ENCODE peak calls at places on chromosomes 6 and 20, in nine cellular contexts. D, K, I, B, Y, T, N, G and L are unnamed samples.

GRCh38 chr20:18466574-18466893 is 296 bp downstream of the DZANK1 start:
- DNase-seq in D (no peak), K (no peak), I (no peak), B (no peak), Y (no peak), T (no peak), N (no peak), G (no peak), L (no peak)

GRCh38 chr6:82954351-82954750 is 111.3 kb downstream of the UBE3D start:
- DNase-seq in D (no peak), K (no peak), I (no peak), B (no peak), Y (no peak), T (no peak), N (no peak), G (no peak), L (no peak)

GRCh38 chr6:28490191-28490890 is 25.3 kb downstream of the GPX6 start:
- DNase-seq in D (no peak), K (no peak), I (no peak), B (peak; percentile 35), Y (no peak), T (no peak), N (no peak), G (no peak), L (no peak)

GRCh38 chr6:3190056-3190455 is 32.7 kb upstream of the TUBB2A start:
- DNase-seq in D (no peak), K (no peak), I (no peak), B (no peak), Y (no peak), T (no peak), N (no peak), G (no peak), L (no peak)

GRCh38 chr20:36481380-36482043 is 59.8 kb upstream of the MYL9 start:
- DNase-seq in D (no peak), K (no peak), I (no peak), B (no peak), Y (no peak), T (no peak), N (no peak), G (no peak), L (no peak)

GRCh38 chr6:148700047-148700712 is 46.6 kb upstream of the UST start:
- DNase-seq in D (no peak), K (no peak), I (no peak), B (no peak), Y (no peak), T (no peak), N (peak; percentile 21), G (no peak), L (no peak)

GRCh38 chr6:144690659-144691058 is 405.5 kb downstream of the UTRN start:
- DNase-seq in D (no peak), K (no peak), I (no peak), B (no peak), Y (no peak), T (no peak), N (no peak), G (no peak), L (no peak)

GRCh38 chr6:498795-499231 is 107.3 kb downstream of the IRF4 start:
- DNase-seq in D (no peak), K (no peak), I (peak; percentile 18), B (no peak), Y (no peak), T (no peak), N (peak; percentile 82), G (no peak), L (no peak)

GRCh38 chr6:164095056-164095455 is 680.5 kb downstream of the QKI start:
- DNase-seq in D (no peak), K (no peak), I (no peak), B (no peak), Y (no peak), T (no peak), N (no peak), G (no peak), L (no peak)

GRCh38 chr6:141359953-141360352 is 772.8 kb upstream of the GJE1 start:
- DNase-seq in D (no peak), K (no peak), I (no peak), B (peak; percentile 15), Y (no peak), T (no peak), N (peak; percentile 21), G (no peak), L (no peak)

GRCh38 chr6:153702671-153703070 is 336.4 kb upstream of the OPRM1 start:
- DNase-seq in D (no peak), K (no peak), I (no peak), B (no peak), Y (no peak), T (no peak), N (peak; percentile 54), G (no peak), L (no peak)

GRCh38 chr20:58328836-58329235 is 19.3 kb downstream of the RAB22A start:
- DNase-seq in D (no peak), K (no peak), I (no peak), B (no peak), Y (no peak), T (no peak), N (peak; percentile 19), G (no peak), L (no peak)

GRCh38 chr20:53102361-53102760 is 130.2 kb downstream of the TSHZ2 start:
- DNase-seq in D (no peak), K (no peak), I (no peak), B (no peak), Y (no peak), T (no peak), N (no peak), G (no peak), L (no peak)

DNA sequence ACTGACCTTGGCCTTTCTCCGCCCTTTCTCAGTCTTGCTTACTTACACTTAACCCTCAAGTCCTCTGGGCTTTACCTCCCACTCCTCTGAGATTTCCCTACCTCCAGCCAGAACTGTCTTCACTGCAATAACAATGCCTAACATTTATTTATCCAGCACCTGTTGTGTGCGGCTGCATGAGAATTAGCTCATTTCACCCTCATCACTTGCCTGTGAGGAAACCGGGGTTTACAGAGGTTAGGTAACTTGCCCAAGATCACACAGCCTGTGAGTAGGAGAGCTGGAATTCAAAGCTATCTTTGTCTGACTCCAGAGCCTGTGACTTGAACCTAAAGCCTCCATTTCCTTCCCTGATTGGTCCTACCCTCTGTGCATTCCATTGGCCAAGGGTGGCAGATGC is 2.5 kb downstream of the POFUT1 start:
- DNase-seq in D (no peak), K (no peak), I (no peak), B (no peak), Y (no peak), T (no peak), N (no peak), G (no peak), L (no peak)
- H3K27ac ChIP-seq in D (no peak overlapping the region), K (peak overlapping the region; percentile 23), I (no peak overlapping the region), B (no peak overlapping the region), Y (peak overlapping the region; percentile 96), T (no peak overlapping the region), N (no peak overlapping the region), G (no peak overlapping the region), L (no peak overlapping the region)

GRCh38 chr6:13488015-13488895 is 855 bp upstream of the GFOD1 start:
- DNase-seq in D (no peak), K (peak; percentile 25), I (no peak), B (peak; percentile 59), Y (peak; percentile 78), T (no peak), N (peak; percentile 79), G (no peak), L (no peak)

GRCh38 chr6:13487122-13488014 is at the start of gene GFOD1:
- DNase-seq in D (peak; percentile 59), K (peak; percentile 90), I (peak; percentile 91), B (peak; percentile 85), Y (peak; percentile 94), T (peak; percentile 42), N (peak; percentile 88), G (peak; percentile 46), L (peak; percentile 66)

GRCh38 chr6:13485303-13485702 is 2.1 kb downstream of the GFOD1 start:
- DNase-seq in D (no peak), K (no peak), I (no peak), B (no peak), Y (no peak), T (no peak), N (no peak), G (no peak), L (no peak)

GRCh38 chr6:13485923-13486557 is 1.4 kb downstream of the GFOD1 start:
- DNase-seq in D (no peak), K (peak; percentile 61), I (peak; percentile 90), B (peak; percentile 22), Y (peak; percentile 61), T (no peak), N (peak; percentile 62), G (no peak), L (no peak)

GRCh38 chr6:13486679-13487121 is 700 bp downstream of the GFOD1 start:
- DNase-seq in D (peak; percentile 40), K (peak; percentile 64), I (peak; percentile 80), B (peak; percentile 48), Y (peak; percentile 84), T (no peak), N (peak; percentile 83), G (no peak), L (peak; percentile 60)
- H3K27ac ChIP-seq in D (peak overlapping the region; percentile 51), K (peak overlapping the region; percentile 92), I (peak overlapping the region; percentile 70), B (peak overlapping the region; percentile 89), Y (peak overlapping the region; percentile 97), T (peak overlapping the region; percentile 54), N (no peak overlapping the region), G (no peak overlapping the region), L (peak overlapping the region; percentile 67)

GRCh38 chr20:63267681-63268080 is 4.9 kb upstream of the ARFGAP1 start:
- DNase-seq in D (no peak), K (no peak), I (no peak), B (no peak), Y (no peak), T (no peak), N (no peak), G (no peak), L (no peak)
- H3K27ac ChIP-seq in D (no peak overlapping the region), K (no peak overlapping the region), I (no peak overlapping the region), B (no peak overlapping the region), Y (no peak overlapping the region), T (no peak overlapping the region), N (no peak overlapping the region), G (no peak overlapping the region), L (no peak overlapping the region)

GRCh38 chr20:63233924-63234323 is 1.8 kb upstream of the BIRC7 start:
- DNase-seq in D (no peak), K (no peak), I (no peak), B (no peak), Y (no peak), T (no peak), N (no peak), G (no peak), L (no peak)

GRCh38 chr20:63234693-63235398 is 859 bp upstream of the BIRC7 start:
- DNase-seq in D (no peak), K (peak; percentile 80), I (peak; percentile 20), B (no peak), Y (no peak), T (no peak), N (peak; percentile 44), G (peak; percentile 54), L (peak; percentile 32)

GRCh38 chr20:63232235-63233060 is 3.3 kb upstream of the BIRC7 start:
- DNase-seq in D (no peak), K (peak; percentile 55), I (no peak), B (no peak), Y (no peak), T (peak; percentile 72), N (peak; percentile 99), G (peak; percentile 89), L (no peak)

GRCh38 chr20:63230800-63231268 is 4.9 kb upstream of the BIRC7 start:
- DNase-seq in D (no peak), K (no peak), I (no peak), B (peak; percentile 40), Y (peak; percentile 65), T (no peak), N (peak; percentile 82), G (no peak), L (no peak)

DNA sequence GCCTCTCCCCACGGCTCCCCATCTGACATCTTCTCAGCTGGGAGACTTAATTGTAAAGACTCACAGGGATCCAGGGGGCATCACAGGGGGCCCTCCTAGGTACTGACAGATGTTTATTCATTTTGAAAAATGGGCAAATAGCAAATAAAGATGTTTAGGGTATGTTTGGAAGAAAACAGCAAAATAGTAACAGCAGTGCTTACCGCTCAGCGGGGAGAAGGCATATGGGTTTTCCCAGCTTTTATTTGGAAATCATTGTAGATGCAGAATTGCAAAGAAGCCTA is 2.7 kb upstream of the BIRC7 start:
- DNase-seq in D (no peak), K (no peak), I (no peak), B (no peak), Y (no peak), T (no peak), N (peak; percentile 45), G (no peak), L (no peak)
- H3K27ac ChIP-seq in D (no peak overlapping the region), K (no peak overlapping the region), I (no peak overlapping the region), B (no peak overlapping the region), Y (no peak overlapping the region), T (peak overlapping the region; percentile 69), N (peak overlapping the region; percentile 97), G (peak overlapping the region; percentile 87), L (no peak overlapping the region)